ENCODE peak calls at places on chromosomes 12 and 14, in five cellular contexts. G, I, U, L and J are unnamed samples.

GRCh38 chr12:75526655-75527511 is 15.5 kb upstream of the KRR1 start:
- DNase-seq in U (peak; percentile 74), L (peak; percentile 59), I (peak; percentile 52), G (no peak), J (no peak)

GRCh38 chr14:85247071-85247470 is 282.9 kb upstream of the FLRT2 start:
- DNase-seq in I (no peak), G (no peak), L (no peak), U (no peak), J (no peak)

GRCh38 chr12:90922068-90922743 is 32.8 kb downstream of the CCER1 start:
- DNase-seq in L (no peak), G (no peak), I (peak; percentile 24), U (no peak), J (no peak)

GRCh38 chr14:66662374-66662773 is 154.4 kb downstream of the GPHN start:
- DNase-seq in G (no peak), U (peak; percentile 57), L (peak; percentile 23), I (no peak), J (no peak)

GRCh38 chr14:85793533-85793932 is 263.6 kb downstream of the FLRT2 start:
- DNase-seq in G (no peak), I (no peak), L (no peak), U (no peak), J (no peak)

GRCh38 chr14:90839024-90839888 is 23.0 kb upstream of the TTC7B start:
- DNase-seq in G (no peak), U (peak; percentile 22), I (peak; percentile 83), L (no peak), J (no peak)

GRCh38 chr14:37116933-37117844 is 55.2 kb downstream of the SLC25A21 start:
- DNase-seq in L (peak; percentile 48), G (no peak), I (peak; percentile 50), U (peak; percentile 11), J (peak; percentile 50)

GRCh38 chr12:126069549-126070165 is 1004.4 kb downstream of the AACS start:
- DNase-seq in U (peak; percentile 69), I (peak; percentile 11), G (peak; percentile 25), L (peak; percentile 14), J (no peak)

GRCh38 chr14:101060171-101060601 is 156.7 kb upstream of the RTL1 start:
- DNase-seq in U (no peak), I (no peak), L (no peak), G (no peak), J (no peak)

GRCh38 chr14:105053996-105054395 is 11.2 kb downstream of the GPR132 start:
- DNase-seq in U (no peak), G (no peak), I (no peak), L (no peak), J (no peak)

GRCh38 chr14:67502867-67503266 is 14.3 kb upstream of the TMEM229B start:
- DNase-seq in G (no peak), I (no peak), L (no peak), U (no peak), J (no peak)

GRCh38 chr14:91164676-91165075 is 50.8 kb downstream of the DGLUCY start:
- DNase-seq in I (no peak), G (no peak), L (no peak), U (no peak), J (peak; percentile 45)

GRCh38 chr12:129169928-129170327 is 316.6 kb downstream of the GLT1D1 start:
- DNase-seq in G (no peak), L (no peak), I (no peak), U (no peak), J (no peak)

GRCh38 chr12:103928736-103929050 is 1.5 kb upstream of the HSP90B1 start:
- DNase-seq in I (no peak), L (no peak), U (no peak), G (peak; percentile 27), J (no peak)

GRCh38 chr12:30701056-30701455 is 5.4 kb upstream of the IPO8 start:
- DNase-seq in G (no peak), I (no peak), U (no peak), L (no peak), J (no peak)

GRCh38 chr14:94906991-94907587 is 137.2 kb upstream of the GSC start:
- DNase-seq in L (no peak), I (no peak), U (no peak), G (no peak), J (no peak)

GRCh38 chr12:58668831-58669230 is 251.5 kb downstream of the LRIG3 start:
- DNase-seq in L (no peak), I (peak; percentile 37), U (no peak), G (no peak), J (no peak)

GRCh38 chr12:68896881-68897540 is 36.0 kb downstream of the CPM start:
- DNase-seq in U (no peak), L (peak; percentile 75), I (no peak), G (no peak), J (no peak)

GRCh38 chr12:12505544-12506501 is 56.8 kb downstream of the DUSP16 start:
- DNase-seq in G (no peak), U (peak; percentile 92), I (peak; percentile 79), L (peak; percentile 18), J (no peak)

GRCh38 chr12:116916714-116917114 is 6.0 kb downstream of the FBXW8 start:
- DNase-seq in G (peak; percentile 5), U (no peak), I (peak; percentile 67), L (peak; percentile 57), J (peak; percentile 50)

GRCh38 chr14:85308531-85309300 is 221.2 kb upstream of the FLRT2 start:
- DNase-seq in U (peak; percentile 97), G (no peak), I (no peak), L (no peak), J (no peak)

GRCh38 chr12:72570601-72571000 is 298.4 kb downstream of the TRHDE start:
- DNase-seq in I (no peak), L (no peak), G (no peak), U (no peak), J (no peak)

GRCh38 chr12:55446334-55446733 is 2.5 kb downstream of the OR6C2 start:
- DNase-seq in U (no peak), G (no peak), I (no peak), L (no peak), J (no peak)

GRCh38 chr14:88422919-88423318 is 37.5 kb downstream of the SPATA7 start:
- DNase-seq in G (no peak), I (peak; percentile 31), U (no peak), L (peak; percentile 9), J (peak; percentile 74)